ENCODE peak calls at places on chromosomes 11 and 22, in eight cellular contexts. M is PC-9, F is cardiac fibroblast, Z is A549, L is right cardiac atrium, Y is neuronal stem cell, C is brain microvascular endothelial cell, O is HL-60. X is an unnamed sample.

GRCh38 chr22:50622723-50623327 is 5.1 kb downstream of the ARSA start:
- DNase-seq in Z (no peak), F (no peak), M (no peak), Y (no peak), C (no peak), L (no peak), O (no peak), X (no peak)

GRCh38 chr11:84854498-84854880 is 772.7 kb downstream of the DLG2 start:
- DNase-seq in O (no peak), M (no peak), L (no peak), C (no peak), Z (no peak), F (no peak), Y (no peak), X (no peak)

GRCh38 chr11:20160425-20161229 is at the start of gene DBX1:
- DNase-seq in F (no peak), M (no peak), O (no peak), L (no peak), Z (no peak), C (no peak), Y (no peak), X (no peak)

GRCh38 chr22:48755332-48755949 is 1072.2 kb downstream of the BRD1 start:
- DNase-seq in Y (no peak), Z (no peak), F (no peak), M (no peak), O (no peak), L (no peak), C (no peak), X (no peak)

GRCh38 chr11:75269896-75270295 is 29.3 kb downstream of the TPBGL start:
- DNase-seq in L (peak; percentile 10), O (no peak), F (no peak), Z (no peak), M (no peak), Y (no peak), C (no peak), X (no peak)

GRCh38 chr11:84720706-84721402 is 906.3 kb downstream of the DLG2 start:
- DNase-seq in Y (peak; percentile 20), Z (no peak), L (peak; percentile 73), O (peak; percentile 23), F (no peak), C (no peak), M (no peak), X (peak; percentile 6)

GRCh38 chr22:50112151-50113118 is 22.6 kb downstream of the MOV10L1 start:
- DNase-seq in L (peak; percentile 74), Z (no peak), C (peak; percentile 85), M (no peak), F (peak; percentile 89), O (peak; percentile 80), Y (no peak), X (peak; percentile 77)

GRCh38 chr11:63099555-63099954 is 44.5 kb downstream of the SLC22A24 start:
- DNase-seq in C (no peak), M (no peak), Z (no peak), F (no peak), L (no peak), O (no peak), Y (no peak), X (no peak)

GRCh38 chr11:121389651-121390050 is 62.5 kb upstream of the SORL1 start:
- DNase-seq in Y (peak; percentile 43), F (no peak), C (no peak), O (no peak), M (no peak), L (peak; percentile 69), Z (no peak), X (peak; percentile 35)

GRCh38 chr11:77642228-77642627 is 4.6 kb upstream of the CLNS1A start:
- DNase-seq in O (no peak), L (no peak), Y (no peak), F (no peak), Z (no peak), M (no peak), C (no peak), X (no peak)

GRCh38 chr22:27213766-27214581 is 556.6 kb downstream of the MIAT start:
- DNase-seq in Y (no peak), F (peak; percentile 53), Z (no peak), L (peak; percentile 91), O (no peak), M (no peak), C (peak; percentile 85), X (peak; percentile 90)

GRCh38 chr11:60485987-60486386 is 6.6 kb upstream of the MS4A12 start:
- DNase-seq in F (peak; percentile 7), C (no peak), Z (peak; percentile 37), Y (peak; percentile 9), M (no peak), O (peak; percentile 55), L (peak; percentile 12), X (no peak)

GRCh38 chr11:65492387-65492636 is 6.5 kb upstream of the MALAT1 start:
- DNase-seq in O (no peak), Z (no peak), F (no peak), Y (no peak), C (no peak), L (no peak), M (no peak), X (no peak)

GRCh38 chr11:65492637-65493366 is 6.0 kb upstream of the MALAT1 start:
- DNase-seq in M (peak; percentile 58), L (peak; percentile 90), Y (no peak), F (peak; percentile 96), O (peak; percentile 80), Z (peak; percentile 91), C (peak; percentile 81), X (peak; percentile 93)

GRCh38 chr11:65491163-65491465 is 7.7 kb upstream of the MALAT1 start:
- DNase-seq in F (peak; percentile 51), C (peak; percentile 30), Y (no peak), M (no peak), O (no peak), L (peak; percentile 32), Z (no peak), X (no peak)

GRCh38 chr11:65493367-65494176 is 5.3 kb upstream of the MALAT1 start:
- DNase-seq in C (peak; percentile 96), Z (peak; percentile 95), O (no peak), L (peak; percentile 76), Y (no peak), F (peak; percentile 99), M (peak; percentile 97), X (peak; percentile 91)

GRCh38 chr11:65491614-65492386 is 7.0 kb upstream of the MALAT1 start:
- DNase-seq in M (peak; percentile 97), L (peak; percentile 90), C (peak; percentile 93), O (peak; percentile 69), Y (no peak), Z (peak; percentile 96), F (peak; percentile 97), X (peak; percentile 94)
- H3K4me3 ChIP-seq in M (no peak overlapping the region), L (no peak overlapping the region), C (no peak overlapping the region), O (no peak overlapping the region), Y (no peak overlapping the region), Z (peak overlapping the region; percentile 8), F (peak overlapping the region; percentile 7), X (no peak overlapping the region)

GRCh38 chr22:43270314-43270908 is 72.8 kb downstream of the SCUBE1 start:
- DNase-seq in L (no peak), F (no peak), C (no peak), M (no peak), Z (peak; percentile 50), O (no peak), Y (no peak), X (no peak)

GRCh38 chr22:43267332-43267731 is 75.8 kb downstream of the SCUBE1 start:
- DNase-seq in Y (no peak), O (no peak), F (no peak), Z (no peak), L (no peak), C (no peak), M (no peak), X (no peak)

GRCh38 chr22:43266117-43266516 is 77.1 kb downstream of the SCUBE1 start:
- DNase-seq in L (no peak), F (no peak), M (no peak), C (no peak), O (no peak), Z (no peak), Y (no peak), X (no peak)

GRCh38 chr22:43269325-43270040 is 73.7 kb downstream of the SCUBE1 start:
- DNase-seq in C (no peak), L (no peak), Z (no peak), O (no peak), F (no peak), Y (peak; percentile 54), M (no peak), X (no peak)

DNA sequence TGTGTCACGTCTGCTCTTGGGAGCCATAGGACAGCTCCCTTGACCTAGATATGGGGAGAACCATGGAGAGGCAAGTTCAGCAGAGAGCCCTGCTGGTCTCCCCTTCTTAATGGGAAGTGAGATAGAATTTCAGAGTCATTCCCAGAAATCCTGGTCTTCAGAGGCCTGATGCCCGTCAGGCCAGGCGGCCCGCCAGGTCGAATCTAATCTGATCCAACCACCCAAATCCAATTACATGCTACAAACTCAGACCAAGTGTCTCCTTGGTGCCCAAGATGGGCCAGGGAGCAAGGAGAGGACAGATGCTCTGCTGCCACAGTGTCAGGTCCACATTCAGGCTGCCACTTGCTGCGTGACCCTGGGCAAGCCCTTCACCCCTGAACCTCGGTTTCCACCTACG is 74.9 kb downstream of the SCUBE1 start:
- DNase-seq in Z (no peak), L (no peak), F (no peak), M (no peak), C (no peak), O (no peak), Y (no peak), X (no peak)
- H3K4me3 ChIP-seq in Z (no peak overlapping the region), L (no peak overlapping the region), F (no peak overlapping the region), M (no peak overlapping the region), C (no peak overlapping the region), O (no peak overlapping the region), Y (peak overlapping the region; percentile 1), X (no peak overlapping the region)

DNA sequence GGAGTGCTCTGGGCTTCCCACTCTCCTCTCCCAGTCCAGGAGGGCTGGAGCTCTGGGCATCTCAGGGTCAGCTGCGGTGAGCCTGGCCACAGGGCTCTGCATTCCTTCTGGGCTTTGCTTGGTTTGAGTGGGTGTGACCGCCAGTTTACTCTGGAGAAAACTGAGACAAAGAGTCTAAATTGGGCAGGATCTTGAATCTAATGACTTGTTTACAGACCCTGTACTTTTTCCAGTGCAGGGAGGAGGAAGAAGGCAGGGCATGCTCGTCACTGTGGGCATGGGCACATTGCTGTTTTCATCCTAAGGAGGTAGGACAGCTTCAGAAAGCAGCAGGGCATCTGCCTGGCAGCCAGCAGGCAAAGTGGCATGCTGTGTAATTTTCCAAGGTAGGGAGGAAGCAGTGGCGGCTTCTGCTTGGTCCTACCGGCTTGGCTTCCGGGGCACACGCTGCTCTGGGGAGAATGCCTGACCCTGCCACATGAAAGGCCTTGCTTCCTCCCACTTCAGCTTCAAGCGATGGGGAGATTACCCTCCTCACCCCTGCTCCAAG is 22.9 kb downstream of the FLI1 start:
- DNase-seq in L (peak; percentile 47), Z (no peak), Y (no peak), F (peak; percentile 52), M (no peak), O (peak; percentile 53), C (peak; percentile 53), X (peak; percentile 61)
- H3K4me3 ChIP-seq in L (no peak overlapping the region), Z (no peak overlapping the region), Y (no peak overlapping the region), F (no peak overlapping the region), M (no peak overlapping the region), O (no peak overlapping the region), C (no peak overlapping the region), X (no peak overlapping the region)

GRCh38 chr11:4134844-4135243 is 40.2 kb downstream of the RRM1 start:
- DNase-seq in L (no peak), F (peak; percentile 70), M (peak; percentile 77), Z (peak; percentile 65), C (peak; percentile 29), O (no peak), Y (no peak), X (peak; percentile 42)

GRCh38 chr11:4140067-4140636 is 45.6 kb downstream of the RRM1 start:
- DNase-seq in C (no peak), M (no peak), Y (no peak), L (no peak), Z (peak; percentile 14), F (no peak), O (no peak), X (no peak)
- H3K4me3 ChIP-seq in C (no peak overlapping the region), M (no peak overlapping the region), Y (no peak overlapping the region), L (no peak overlapping the region), Z (no peak overlapping the region), F (no peak overlapping the region), O (no peak overlapping the region), X (no peak overlapping the region)